ENCODE peak calls at places on chromosome 10, in six cellular contexts. One of them, this sample, is unnamed. For H4K20me1, the result is how much of the 10 kb centered on the place peaks cover.

GRCh38 chr10:43282881-43283280 is 16.0 kb upstream of the RASGEF1A start:
- DNase-seq in keratinocyte: no peak
- DNase-seq in mammary epithelial cell: peak
- DNase-seq in fibroblast of lung: no peak
- DNase-seq in PC-3: no peak
- DNase-seq in endothelial cell of umbilical vein: no peak
- DNase-seq in this sample: peak

GRCh38 chr10:60605476-60605875 is 172.8 kb upstream of the CDK1 start:
- DNase-seq in keratinocyte: no peak
- DNase-seq in mammary epithelial cell: no peak
- DNase-seq in fibroblast of lung: no peak
- DNase-seq in PC-3: no peak
- DNase-seq in endothelial cell of umbilical vein: no peak
- DNase-seq in this sample: no peak

GRCh38 chr10:97456034-97456685 is 10.2 kb downstream of the ZDHHC16 start:
- DNase-seq in keratinocyte: no peak
- DNase-seq in mammary epithelial cell: no peak
- DNase-seq in fibroblast of lung: peak
- DNase-seq in PC-3: no peak
- DNase-seq in endothelial cell of umbilical vein: no peak
- DNase-seq in this sample: peak

GRCh38 chr10:22319559-22320558 is 1.0 kb upstream of the BMI1 start:
- DNase-seq in keratinocyte: no peak
- DNase-seq in mammary epithelial cell: no peak
- DNase-seq in fibroblast of lung: no peak
- DNase-seq in PC-3: peak
- DNase-seq in endothelial cell of umbilical vein: peak
- DNase-seq in this sample: no peak

GRCh38 chr10:69048103-69048502 is 39.8 kb upstream of the SRGN start:
- DNase-seq in keratinocyte: no peak
- DNase-seq in mammary epithelial cell: no peak
- DNase-seq in fibroblast of lung: no peak
- DNase-seq in PC-3: no peak
- DNase-seq in endothelial cell of umbilical vein: no peak
- DNase-seq in this sample: peak

GRCh38 chr10:44385726-44386438 is 985 bp upstream of the CXCL12 start:
- DNase-seq in keratinocyte: no peak
- DNase-seq in mammary epithelial cell: no peak
- DNase-seq in fibroblast of lung: no peak
- DNase-seq in PC-3: no peak
- DNase-seq in endothelial cell of umbilical vein: no peak
- DNase-seq in this sample: peak

GRCh38 chr10:3852147-3852904 is 67.3 kb upstream of the KLF6 start:
- DNase-seq in keratinocyte: peak
- DNase-seq in mammary epithelial cell: peak
- DNase-seq in fibroblast of lung: peak
- DNase-seq in PC-3: peak
- DNase-seq in endothelial cell of umbilical vein: peak
- DNase-seq in this sample: peak

GRCh38 chr10:114261116-114261515 is 22.1 kb downstream of the VWA2 start:
- DNase-seq in keratinocyte: no peak
- DNase-seq in mammary epithelial cell: peak
- DNase-seq in fibroblast of lung: peak
- DNase-seq in PC-3: no peak
- DNase-seq in endothelial cell of umbilical vein: no peak
- DNase-seq in this sample: peak

GRCh38 chr10:122029503-122030199 is 40.7 kb downstream of the TACC2 start:
- DNase-seq in keratinocyte: no peak
- DNase-seq in mammary epithelial cell: no peak
- DNase-seq in fibroblast of lung: no peak
- DNase-seq in PC-3: no peak
- DNase-seq in endothelial cell of umbilical vein: no peak
- DNase-seq in this sample: no peak

GRCh38 chr10:637221-637620 is 52.2 kb downstream of the DIP2C start:
- DNase-seq in keratinocyte: no peak
- DNase-seq in mammary epithelial cell: no peak
- DNase-seq in fibroblast of lung: no peak
- DNase-seq in PC-3: no peak
- DNase-seq in endothelial cell of umbilical vein: no peak
- DNase-seq in this sample: no peak

GRCh38 chr10:6607778-6608177 is 27.7 kb upstream of the PRKCQ start:
- DNase-seq in keratinocyte: no peak
- DNase-seq in mammary epithelial cell: no peak
- DNase-seq in fibroblast of lung: no peak
- DNase-seq in PC-3: no peak
- DNase-seq in endothelial cell of umbilical vein: no peak
- DNase-seq in this sample: no peak

GRCh38 chr10:29130190-29130673 is 158.6 kb upstream of the LYZL1 start:
- DNase-seq in keratinocyte: no peak
- DNase-seq in mammary epithelial cell: peak
- DNase-seq in fibroblast of lung: peak
- DNase-seq in PC-3: peak
- DNase-seq in endothelial cell of umbilical vein: peak
- DNase-seq in this sample: peak

GRCh38 chr10:60901561-60902235 is 42.3 kb downstream of the RHOBTB1 start:
- DNase-seq in keratinocyte: no peak
- DNase-seq in mammary epithelial cell: no peak
- DNase-seq in fibroblast of lung: no peak
- DNase-seq in PC-3: no peak
- DNase-seq in endothelial cell of umbilical vein: peak
- DNase-seq in this sample: no peak

GRCh38 chr10:53356616-53357349 is 584.2 kb upstream of the MBL2 start:
- DNase-seq in keratinocyte: peak
- DNase-seq in mammary epithelial cell: peak
- DNase-seq in fibroblast of lung: peak
- DNase-seq in PC-3: peak
- DNase-seq in endothelial cell of umbilical vein: no peak
- DNase-seq in this sample: no peak

GRCh38 chr10:64103750-64104149 is 582.5 kb downstream of the REEP3 start:
- DNase-seq in keratinocyte: no peak
- DNase-seq in mammary epithelial cell: no peak
- DNase-seq in fibroblast of lung: no peak
- DNase-seq in PC-3: peak
- DNase-seq in endothelial cell of umbilical vein: no peak
- DNase-seq in this sample: no peak

GRCh38 chr10:47137311-47137851 is 162.6 kb upstream of the GDF10 start:
- DNase-seq in keratinocyte: no peak
- DNase-seq in mammary epithelial cell: peak
- DNase-seq in fibroblast of lung: peak
- DNase-seq in PC-3: peak
- DNase-seq in endothelial cell of umbilical vein: no peak
- DNase-seq in this sample: peak

DNA sequence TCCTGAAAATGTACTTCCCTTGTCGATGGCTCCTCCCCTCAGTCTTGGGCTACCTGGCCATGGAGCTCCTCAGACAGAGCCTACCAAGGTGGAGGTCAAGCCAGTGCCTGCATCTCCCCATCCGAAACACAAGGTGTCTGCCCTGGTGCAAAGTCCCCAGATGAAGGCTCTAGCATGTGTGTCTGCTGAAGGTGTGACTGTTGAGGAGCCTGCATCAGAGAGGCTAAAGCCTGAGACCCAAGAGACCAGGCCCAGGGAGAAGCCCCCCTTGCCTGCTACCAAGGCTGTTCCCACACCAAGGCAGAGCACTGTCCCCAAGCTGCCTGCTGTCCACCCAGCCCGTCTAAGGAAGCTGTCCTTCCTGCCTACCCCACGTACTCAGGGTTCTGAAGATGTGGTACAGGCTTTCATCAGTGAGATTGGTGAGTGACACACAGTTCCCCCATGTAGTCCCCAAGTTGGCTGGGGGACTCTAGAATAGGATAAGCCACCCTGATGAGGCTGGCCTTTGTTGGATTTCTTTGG is 8.8 kb downstream of the PPRC1 start:
- DNase-seq in keratinocyte: no peak
- DNase-seq in mammary epithelial cell: no peak
- DNase-seq in fibroblast of lung: no peak
- DNase-seq in PC-3: no peak
- DNase-seq in endothelial cell of umbilical vein: no peak
- DNase-seq in this sample: peak
- H4K20me1 ChIP-seq in keratinocyte: under half
- H4K20me1 ChIP-seq in mammary epithelial cell: under half
- H4K20me1 ChIP-seq in fibroblast of lung: under half
- H4K20me1 ChIP-seq in PC-3: under half
- H4K20me1 ChIP-seq in endothelial cell of umbilical vein: under half
- H4K20me1 ChIP-seq in this sample: half or more

GRCh38 chr10:127877116-127877515 is 15.6 kb downstream of the CLRN3 start:
- DNase-seq in keratinocyte: no peak
- DNase-seq in mammary epithelial cell: peak
- DNase-seq in fibroblast of lung: no peak
- DNase-seq in PC-3: no peak
- DNase-seq in endothelial cell of umbilical vein: no peak
- DNase-seq in this sample: no peak
- H3K27ac ChIP-seq in keratinocyte: no peak
- H3K27ac ChIP-seq in mammary epithelial cell: no peak
- H3K27ac ChIP-seq in fibroblast of lung: no peak
- H3K27ac ChIP-seq in PC-3: no peak
- H3K27ac ChIP-seq in endothelial cell of umbilical vein: no peak
- H3K27ac ChIP-seq in this sample: no peak

GRCh38 chr10:102398172-102399020 is 2.9 kb downstream of the NFKB2 start:
- DNase-seq in keratinocyte: no peak
- DNase-seq in mammary epithelial cell: no peak
- DNase-seq in fibroblast of lung: no peak
- DNase-seq in PC-3: no peak
- DNase-seq in endothelial cell of umbilical vein: no peak
- DNase-seq in this sample: peak
- H4K20me1 ChIP-seq in keratinocyte: under half
- H4K20me1 ChIP-seq in mammary epithelial cell: under half
- H4K20me1 ChIP-seq in fibroblast of lung: under half
- H4K20me1 ChIP-seq in PC-3: under half
- H4K20me1 ChIP-seq in endothelial cell of umbilical vein: under half
- H4K20me1 ChIP-seq in this sample: under half

GRCh38 chr10:112831826-112832225 is 118.2 kb upstream of the TCF7L2 start:
- DNase-seq in keratinocyte: no peak
- DNase-seq in mammary epithelial cell: no peak
- DNase-seq in fibroblast of lung: no peak
- DNase-seq in PC-3: no peak
- DNase-seq in endothelial cell of umbilical vein: no peak
- DNase-seq in this sample: no peak
- H3K27ac ChIP-seq in keratinocyte: no peak
- H3K27ac ChIP-seq in mammary epithelial cell: no peak
- H3K27ac ChIP-seq in fibroblast of lung: no peak
- H3K27ac ChIP-seq in PC-3: no peak
- H3K27ac ChIP-seq in endothelial cell of umbilical vein: no peak
- H3K27ac ChIP-seq in this sample: no peak

GRCh38 chr10:132558516-132559413 is 21.2 kb downstream of the INPP5A start:
- DNase-seq in keratinocyte: no peak
- DNase-seq in mammary epithelial cell: no peak
- DNase-seq in fibroblast of lung: no peak
- DNase-seq in PC-3: no peak
- DNase-seq in endothelial cell of umbilical vein: no peak
- DNase-seq in this sample: no peak
- H4K20me1 ChIP-seq in keratinocyte: under half
- H4K20me1 ChIP-seq in mammary epithelial cell: under half
- H4K20me1 ChIP-seq in fibroblast of lung: under half
- H4K20me1 ChIP-seq in PC-3: under half
- H4K20me1 ChIP-seq in endothelial cell of umbilical vein: under half
- H4K20me1 ChIP-seq in this sample: half or more

DNA sequence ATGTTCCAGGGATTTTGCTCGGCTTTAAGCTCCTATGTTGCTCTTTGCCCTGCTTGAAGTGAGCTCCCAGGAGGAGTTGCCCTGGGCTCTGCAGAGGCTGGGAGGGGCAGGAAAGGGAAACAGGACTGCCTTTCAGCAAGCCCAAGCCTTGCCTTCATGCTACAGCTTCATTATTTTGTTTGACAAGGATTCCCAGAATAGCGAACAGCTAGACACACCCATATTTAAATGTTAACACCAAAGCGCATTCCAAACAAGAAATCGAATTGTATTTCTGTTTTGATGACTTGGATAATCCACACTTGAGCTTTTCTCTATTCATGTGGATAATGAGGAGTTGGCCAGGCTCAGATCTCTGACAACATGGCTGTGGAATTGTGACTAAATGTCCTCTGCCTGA is 6.3 kb downstream of the KIAA1217 start:
- DNase-seq in keratinocyte: no peak
- DNase-seq in mammary epithelial cell: no peak
- DNase-seq in fibroblast of lung: peak
- DNase-seq in PC-3: no peak
- DNase-seq in endothelial cell of umbilical vein: no peak
- DNase-seq in this sample: no peak
- H3K27ac ChIP-seq in keratinocyte: no peak
- H3K27ac ChIP-seq in mammary epithelial cell: no peak
- H3K27ac ChIP-seq in fibroblast of lung: no peak
- H3K27ac ChIP-seq in PC-3: no peak
- H3K27ac ChIP-seq in endothelial cell of umbilical vein: no peak
- H3K27ac ChIP-seq in this sample: no peak

GRCh38 chr10:131814567-131815290 is 86.1 kb upstream of the PPP2R2D start:
- DNase-seq in keratinocyte: no peak
- DNase-seq in mammary epithelial cell: no peak
- DNase-seq in fibroblast of lung: no peak
- DNase-seq in PC-3: no peak
- DNase-seq in endothelial cell of umbilical vein: no peak
- DNase-seq in this sample: peak
- H4K20me1 ChIP-seq in keratinocyte: under half
- H4K20me1 ChIP-seq in mammary epithelial cell: under half
- H4K20me1 ChIP-seq in fibroblast of lung: under half
- H4K20me1 ChIP-seq in PC-3: under half
- H4K20me1 ChIP-seq in endothelial cell of umbilical vein: under half
- H4K20me1 ChIP-seq in this sample: under half

GRCh38 chr10:100697070-100697469 is 48.3 kb upstream of the PAX2 start:
- DNase-seq in keratinocyte: no peak
- DNase-seq in mammary epithelial cell: peak
- DNase-seq in fibroblast of lung: peak
- DNase-seq in PC-3: peak
- DNase-seq in endothelial cell of umbilical vein: peak
- DNase-seq in this sample: no peak
- H3K27ac ChIP-seq in keratinocyte: no peak
- H3K27ac ChIP-seq in mammary epithelial cell: no peak
- H3K27ac ChIP-seq in fibroblast of lung: no peak
- H3K27ac ChIP-seq in PC-3: no peak
- H3K27ac ChIP-seq in endothelial cell of umbilical vein: no peak
- H3K27ac ChIP-seq in this sample: no peak

This sample was measured in osteoblast.